ENCODE peak calls at places on chromosome 13, in six cellular contexts. Q is HFFc6; F is ascending aorta; W is AG09319; N is HS-5; A is activated CD4-positive, alpha-beta T cell treated with anti-CD3 and anti-CD28 coated beads for 4 hours. O is an unnamed sample.

GRCh38 chr13:58376775-58377174 is 745.2 kb downstream of the PCDH17 start:
- DNase-seq in A (no peak), N (no peak), Q (no peak), W (no peak), F (no peak), O (no peak)

GRCh38 chr13:41034862-41035261 is 15.7 kb upstream of the ELF1 start:
- DNase-seq in N (no peak), Q (no peak), F (no peak), A (no peak), W (no peak), O (no peak)

GRCh38 chr13:80604094-80604493 is 263.2 kb upstream of the SPRY2 start:
- DNase-seq in Q (no peak), W (no peak), N (no peak), F (no peak), A (no peak), O (no peak)

GRCh38 chr13:106246817-106247216 is 288.6 kb downstream of the EFNB2 start:
- DNase-seq in W (no peak), Q (no peak), N (no peak), A (no peak), F (no peak), O (no peak)

GRCh38 chr13:80558074-80558473 is 217.1 kb upstream of the SPRY2 start:
- DNase-seq in A (no peak), W (no peak), Q (no peak), N (no peak), F (no peak), O (no peak)

GRCh38 chr13:27176772-27177171 is 5.2 kb upstream of the USP12 start:
- DNase-seq in F (no peak), N (no peak), A (no peak), W (no peak), Q (no peak), O (no peak)

GRCh38 chr13:76053181-76053580 is 417.1 kb downstream of the LMO7 start:
- DNase-seq in W (no peak), N (no peak), A (no peak), F (no peak), Q (no peak), O (no peak)

GRCh38 chr13:39527961-39528720 is 74.9 kb downstream of the LHFPL6 start:
- DNase-seq in W (peak; percentile 52), Q (peak; percentile 93), N (peak; percentile 70), A (no peak), F (peak; percentile 82), O (peak; percentile 36)

GRCh38 chr13:40668335-40668734 is 1.9 kb upstream of the FOXO1 start:
- DNase-seq in Q (no peak), N (no peak), A (peak; percentile 26), F (no peak), W (no peak), O (no peak)

GRCh38 chr13:99267927-99268326 is 9.7 kb upstream of the GPR18 start:
- DNase-seq in F (no peak), N (no peak), W (no peak), A (no peak), Q (no peak), O (no peak)

GRCh38 chr13:21020581-21020980 is 40.8 kb downstream of the LATS2 start:
- DNase-seq in A (no peak), Q (no peak), W (no peak), N (no peak), F (no peak), O (no peak)

GRCh38 chr13:49356224-49356623 is 87.6 kb downstream of the CAB39L start:
- DNase-seq in W (peak; percentile 77), Q (peak; percentile 89), A (no peak), N (peak; percentile 39), F (no peak), O (no peak)

GRCh38 chr13:88483202-88483601 is 812.0 kb downstream of the SLITRK5 start:
- DNase-seq in W (no peak), Q (no peak), N (no peak), A (no peak), F (no peak), O (no peak)

GRCh38 chr13:113374511-113375175 is 10.7 kb upstream of the GRTP1 start:
- DNase-seq in W (no peak), Q (no peak), N (no peak), F (peak; percentile 40), A (no peak), O (no peak)

GRCh38 chr13:24539500-24540165 is 27.1 kb upstream of the PARP4 start:
- DNase-seq in Q (no peak), N (no peak), F (no peak), W (no peak), A (no peak), O (no peak)

GRCh38 chr13:24286624-24287023 is 22.8 kb upstream of the C1QTNF9 start:
- DNase-seq in W (no peak), F (no peak), Q (no peak), A (no peak), N (no peak), O (no peak)

GRCh38 chr13:95833713-95834112 is 156.8 kb downstream of the DNAJC3 start:
- DNase-seq in F (no peak), W (no peak), Q (no peak), N (no peak), A (no peak), O (no peak)

GRCh38 chr13:48853381-48854102 is 122.2 kb upstream of the FNDC3A start:
- DNase-seq in N (no peak), F (no peak), W (no peak), Q (no peak), A (no peak), O (no peak)